ENCODE peak calls at places on chromosomes 16 and 17, in four cellular contexts. One of them, this sample, is unnamed.

GRCh38 chr17:28878981-28879380 is 18.6 kb downstream of the FLOT2 start:
- DNase-seq in A549: peak; percentile 81
- DNase-seq in K562: peak; percentile 79
- DNase-seq in GM12878: no peak
- DNase-seq in this sample: peak; percentile 32

GRCh38 chr17:40564195-40564882 is 933 bp downstream of the CCR7 start:
- DNase-seq in A549: no peak
- DNase-seq in K562: no peak
- DNase-seq in GM12878: no peak
- DNase-seq in this sample: no peak

GRCh38 chr16:55292491-55292890 is 31.5 kb upstream of the IRX6 start:
- DNase-seq in A549: no peak
- DNase-seq in K562: no peak
- DNase-seq in GM12878: no peak
- DNase-seq in this sample: no peak

GRCh38 chr16:83365166-83365565 is 442.6 kb upstream of the HSBP1 start:
- DNase-seq in A549: no peak
- DNase-seq in K562: no peak
- DNase-seq in GM12878: no peak
- DNase-seq in this sample: peak; percentile 7

GRCh38 chr17:18141210-18141803 is 32.8 kb downstream of the MYO15A start:
- DNase-seq in A549: peak; percentile 64
- DNase-seq in K562: peak; percentile 31
- DNase-seq in GM12878: no peak
- DNase-seq in this sample: peak; percentile 55

GRCh38 chr17:52758481-52758880 is 600.0 kb upstream of the CA10 start:
- DNase-seq in A549: no peak
- DNase-seq in K562: no peak
- DNase-seq in GM12878: no peak
- DNase-seq in this sample: no peak

GRCh38 chr17:57988301-57989010 is 402 bp upstream of the VEZF1 start:
- DNase-seq in A549: peak; percentile 77
- DNase-seq in K562: peak; percentile 93
- DNase-seq in GM12878: no peak
- DNase-seq in this sample: peak; percentile 66

GRCh38 chr16:48014349-48015135 is 141.3 kb downstream of the ABCC12 start:
- DNase-seq in A549: peak; percentile 15
- DNase-seq in K562: no peak
- DNase-seq in GM12878: no peak
- DNase-seq in this sample: peak; percentile 57

GRCh38 chr16:4408323-4408690 is 8.1 kb downstream of the CORO7 start:
- DNase-seq in A549: no peak
- DNase-seq in K562: no peak
- DNase-seq in GM12878: no peak
- DNase-seq in this sample: no peak

GRCh38 chr17:57124053-57124452 is 39.0 kb downstream of the AKAP1 start:
- DNase-seq in A549: no peak
- DNase-seq in K562: peak; percentile 30
- DNase-seq in GM12878: no peak
- DNase-seq in this sample: no peak

GRCh38 chr16:17369441-17369951 is 101.3 kb downstream of the XYLT1 start:
- DNase-seq in A549: no peak
- DNase-seq in K562: no peak
- DNase-seq in GM12878: peak; percentile 53
- DNase-seq in this sample: no peak

GRCh38 chr17:63693411-63694113 is 6.4 kb downstream of the LIMD2 start:
- DNase-seq in A549: no peak
- DNase-seq in K562: no peak
- DNase-seq in GM12878: no peak
- DNase-seq in this sample: no peak

GRCh38 chr16:54938351-54939346 is 8.0 kb downstream of the IRX5 start:
- DNase-seq in A549: no peak
- DNase-seq in K562: no peak
- DNase-seq in GM12878: no peak
- DNase-seq in this sample: no peak

GRCh38 chr17:40819528-40820125 is 2.8 kb downstream of the KRT10 start:
- DNase-seq in A549: no peak
- DNase-seq in K562: peak; percentile 15
- DNase-seq in GM12878: no peak
- DNase-seq in this sample: peak; percentile 20

GRCh38 chr16:75420987-75421819 is 12.1 kb downstream of the CFDP1 start:
- DNase-seq in A549: peak; percentile 45
- DNase-seq in K562: peak; percentile 26
- DNase-seq in GM12878: no peak
- DNase-seq in this sample: peak; percentile 45

GRCh38 chr17:45284176-45285140 is 22.6 kb upstream of the SPATA32 start:
- DNase-seq in A549: peak; percentile 65
- DNase-seq in K562: no peak
- DNase-seq in GM12878: no peak
- DNase-seq in this sample: no peak

GRCh38 chr17:78793968-78794367 is 11.9 kb upstream of the CYTH1 start:
- DNase-seq in A549: no peak
- DNase-seq in K562: peak; percentile 5
- DNase-seq in GM12878: no peak
- DNase-seq in this sample: no peak

GRCh38 chr17:31907342-31907975 is 6.0 kb upstream of the UTP6 start:
- DNase-seq in A549: no peak
- DNase-seq in K562: no peak
- DNase-seq in GM12878: no peak
- DNase-seq in this sample: peak; percentile 70

GRCh38 chr16:23320695-23321094 is 18.6 kb downstream of the SCNN1B start:
- DNase-seq in A549: no peak
- DNase-seq in K562: no peak
- DNase-seq in GM12878: no peak
- DNase-seq in this sample: no peak

GRCh38 chr17:72193395-72194106 is 72.7 kb downstream of the SOX9 start:
- DNase-seq in A549: no peak
- DNase-seq in K562: no peak
- DNase-seq in GM12878: no peak
- DNase-seq in this sample: peak; percentile 69

GRCh38 chr17:58156839-58157803 is 8.9 kb downstream of the OR4D1 start:
- DNase-seq in A549: peak; percentile 50
- DNase-seq in K562: peak; percentile 18
- DNase-seq in GM12878: no peak
- DNase-seq in this sample: no peak

GRCh38 chr17:57746221-57746620 is 1.1 kb upstream of the CCDC182 start:
- DNase-seq in A549: no peak
- DNase-seq in K562: no peak
- DNase-seq in GM12878: no peak
- DNase-seq in this sample: no peak

DNA sequence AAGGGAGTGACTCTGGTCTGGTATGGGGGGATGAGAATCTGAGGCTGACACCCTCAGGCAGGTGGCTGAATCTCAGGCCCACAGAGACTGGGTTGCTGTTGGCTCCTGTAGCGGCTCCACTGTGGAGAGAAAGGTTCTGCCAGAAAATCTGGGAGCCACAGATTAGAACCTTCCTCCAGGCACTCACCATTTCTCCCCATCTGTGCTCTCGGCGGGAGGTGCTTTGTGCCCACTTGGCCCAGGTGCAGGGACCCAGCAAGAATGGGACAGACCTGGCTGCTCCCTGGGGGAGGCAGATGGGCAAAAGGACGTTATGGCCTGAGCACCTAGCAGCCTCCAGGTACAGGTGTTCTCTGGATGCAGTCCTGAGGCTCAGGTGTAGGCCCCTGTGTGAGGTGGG is 20.1 kb downstream of the RAB11FIP3 start:
- DNase-seq in A549: no peak
- DNase-seq in K562: no peak
- DNase-seq in GM12878: no peak
- DNase-seq in this sample: no peak
- TF ChIP-seq ELK1 in A549: no peak
- TF ChIP-seq ELK1 in K562: no peak
- TF ChIP-seq ELK1 in GM12878: no peak
- TF ChIP-seq ELK1 in this sample: no peak

GRCh38 chr16:67370686-67371085 is 22.6 kb downstream of the TPPP3 start:
- DNase-seq in A549: no peak
- DNase-seq in K562: no peak
- DNase-seq in GM12878: no peak
- DNase-seq in this sample: no peak
- H3K4me3 ChIP-seq in A549: no peak overlapping the region
- H3K4me3 ChIP-seq in K562: no peak overlapping the region
- H3K4me3 ChIP-seq in GM12878: no peak overlapping the region
- H3K4me3 ChIP-seq in this sample: no peak overlapping the region

DNA sequence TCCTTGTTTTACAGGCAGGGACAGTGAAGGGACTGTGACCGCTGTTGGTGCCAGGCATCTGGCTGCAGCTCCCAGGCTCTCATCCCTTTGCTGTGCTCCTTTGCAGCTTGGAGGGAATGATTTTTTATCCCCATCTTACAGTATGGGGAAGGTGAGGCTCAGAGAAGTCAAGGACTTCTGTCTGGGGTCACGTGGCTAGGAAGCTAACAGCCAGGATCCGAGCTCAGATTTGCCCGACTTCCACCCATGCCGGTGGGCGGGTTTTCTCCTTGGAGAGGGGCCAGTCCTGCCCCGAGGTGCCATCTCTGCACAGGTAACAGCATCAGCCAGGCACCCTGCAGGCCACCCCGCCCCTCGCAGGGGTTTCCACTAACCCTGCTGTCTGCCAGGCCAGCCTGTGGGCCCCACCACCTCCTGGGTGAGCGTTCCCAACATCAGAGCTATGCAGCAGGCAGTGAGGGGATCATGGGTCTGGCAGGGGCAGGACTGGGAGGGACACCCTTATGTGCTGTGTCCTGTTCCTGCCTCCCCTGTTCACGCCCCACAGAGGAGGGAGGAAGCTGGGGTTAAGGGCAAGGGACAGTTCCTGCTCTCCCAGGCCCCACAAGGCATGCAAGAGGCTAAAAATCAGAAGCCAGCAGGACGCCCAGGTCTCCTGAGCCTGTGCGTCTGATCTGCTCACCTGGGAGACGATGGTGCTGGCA is 25.4 kb downstream of the JPH3 start:
- DNase-seq in A549: no peak
- DNase-seq in K562: no peak
- DNase-seq in GM12878: no peak
- DNase-seq in this sample: no peak
- TF ChIP-seq USF2 in A549: no peak
- TF ChIP-seq USF2 in K562: peak; percentile 22
- TF ChIP-seq USF2 in GM12878: no peak
- TF ChIP-seq USF2 in this sample: no peak

DNA sequence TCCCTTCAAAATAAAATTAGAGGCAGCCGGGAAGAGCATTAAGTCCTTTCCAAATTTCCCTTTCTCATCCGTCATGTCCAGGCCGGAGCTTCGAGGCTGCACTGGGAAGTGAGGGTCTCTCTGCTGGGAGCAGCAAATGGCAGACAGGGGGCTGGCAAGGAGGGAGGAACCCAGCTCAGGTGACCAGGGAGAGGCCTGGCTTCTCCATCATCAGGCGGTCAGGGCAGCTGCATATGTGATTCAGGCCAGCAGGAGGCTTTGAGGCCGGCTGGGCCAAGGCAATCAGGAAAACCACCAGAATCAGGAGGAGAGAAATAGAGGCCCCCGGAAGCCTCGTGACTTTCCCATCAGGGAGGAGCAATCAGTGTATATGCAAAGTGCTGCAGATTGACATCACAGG is 85.0 kb upstream of the RPL38 start:
- DNase-seq in A549: no peak
- DNase-seq in K562: peak; percentile 31
- DNase-seq in GM12878: no peak
- DNase-seq in this sample: no peak
- TF ChIP-seq ELK1 in A549: no peak
- TF ChIP-seq ELK1 in K562: no peak
- TF ChIP-seq ELK1 in GM12878: no peak
- TF ChIP-seq ELK1 in this sample: no peak

GRCh38 chr17:79843917-79844815 is 4.9 kb upstream of the CBX4 start:
- DNase-seq in A549: peak; percentile 75
- DNase-seq in K562: no peak
- DNase-seq in GM12878: no peak
- DNase-seq in this sample: peak; percentile 61
- H3K4me3 ChIP-seq in A549: peak overlapping the region; percentile 53
- H3K4me3 ChIP-seq in K562: no peak overlapping the region
- H3K4me3 ChIP-seq in GM12878: peak overlapping the region; percentile 23
- H3K4me3 ChIP-seq in this sample: peak overlapping the region; percentile 46

GRCh38 chr17:17022011-17022800 is 20.1 kb upstream of the MPRIP start:
- DNase-seq in A549: no peak
- DNase-seq in K562: no peak
- DNase-seq in GM12878: no peak
- DNase-seq in this sample: no peak

GRCh38 chr17:17019891-17020456 is 22.3 kb upstream of the MPRIP start:
- DNase-seq in A549: no peak
- DNase-seq in K562: no peak
- DNase-seq in GM12878: no peak
- DNase-seq in this sample: no peak

GRCh38 chr17:17019430-17019762 is 22.9 kb upstream of the MPRIP start:
- DNase-seq in A549: no peak
- DNase-seq in K562: no peak
- DNase-seq in GM12878: no peak
- DNase-seq in this sample: no peak

GRCh38 chr17:17020821-17021193 is 21.4 kb upstream of the MPRIP start:
- DNase-seq in A549: no peak
- DNase-seq in K562: no peak
- DNase-seq in GM12878: no peak
- DNase-seq in this sample: no peak

DNA sequence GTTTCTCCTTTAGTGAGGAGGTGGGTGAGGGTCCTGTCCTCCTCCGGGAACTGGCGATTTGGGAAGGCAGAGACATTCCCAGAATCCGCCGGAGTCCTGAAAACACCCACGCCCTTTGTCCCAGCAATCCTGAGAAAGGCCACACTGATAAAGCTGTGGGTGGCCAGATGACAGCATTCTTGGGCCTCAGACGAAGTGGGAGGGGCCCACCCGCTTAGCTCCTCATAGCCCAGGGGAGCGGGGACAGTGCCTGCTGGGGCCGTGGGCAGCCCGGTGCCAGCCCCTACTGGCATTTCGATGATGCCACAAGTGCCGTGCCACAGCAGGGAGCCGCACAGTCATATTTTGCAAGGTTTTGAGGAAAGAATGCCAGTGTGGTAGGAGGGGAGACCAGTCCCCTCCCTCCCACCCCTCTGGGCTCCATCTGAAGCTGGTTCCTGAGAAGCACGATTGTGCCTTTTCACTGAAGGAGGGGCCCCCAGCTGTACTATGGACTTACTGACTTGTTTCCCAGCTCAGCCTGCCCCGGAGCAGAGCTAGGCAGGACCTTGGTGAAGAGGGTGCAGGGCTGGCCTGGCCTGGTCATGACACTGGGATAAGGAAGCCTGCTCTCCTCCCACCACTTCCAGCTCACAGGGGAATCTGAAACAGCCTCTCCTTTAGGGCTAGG is 20.9 kb upstream of the MPRIP start:
- DNase-seq in A549: peak; percentile 96
- DNase-seq in K562: peak; percentile 48
- DNase-seq in GM12878: no peak
- DNase-seq in this sample: no peak
- TF ChIP-seq USF2 in A549: no peak
- TF ChIP-seq USF2 in K562: no peak
- TF ChIP-seq USF2 in GM12878: no peak
- TF ChIP-seq USF2 in this sample: no peak

This sample was measured in IMR-90.